ENCODE peak calls at places on chromosomes 2 and 18, in seven cellular contexts. A, H, R, Y, V, O and X are unnamed samples.

GRCh38 chr18:23761941-23762340 is 72.7 kb downstream of the LAMA3 start:
- DNase-seq in Y (no peak), H (no peak), O (no peak), R (no peak), A (no peak), V (no peak), X (no peak)

GRCh38 chr2:73255907-73256617 is 22.0 kb downstream of the CCT7 start:
- DNase-seq in A (no peak), O (no peak), R (no peak), Y (no peak), H (no peak), V (no peak), X (no peak)

GRCh38 chr2:27737676-27738348 is 33.7 kb upstream of the MRPL33 start:
- DNase-seq in A (no peak), Y (no peak), V (peak; percentile 83), H (no peak), R (peak; percentile 84), O (no peak), X (no peak)

GRCh38 chr2:11481426-11481788 is 15.4 kb upstream of the E2F6 start:
- DNase-seq in V (no peak), O (no peak), H (no peak), A (no peak), R (no peak), Y (no peak), X (no peak)

GRCh38 chr2:191910518-191910917 is 63.6 kb upstream of the CAVIN2 start:
- DNase-seq in A (no peak), V (peak; percentile 23), H (no peak), R (peak; percentile 92), Y (no peak), O (no peak), X (no peak)

GRCh38 chr18:59655661-59656060 is 41.6 kb downstream of the CCBE1 start:
- DNase-seq in H (no peak), Y (no peak), O (no peak), R (no peak), A (no peak), V (no peak), X (no peak)

GRCh38 chr2:116955646-116956045 is 858.8 kb upstream of the DDX18 start:
- DNase-seq in H (no peak), Y (no peak), O (no peak), A (no peak), V (no peak), R (no peak), X (no peak)

GRCh38 chr2:64748147-64748546 is 94.4 kb upstream of the SERTAD2 start:
- DNase-seq in A (no peak), R (no peak), Y (no peak), H (no peak), O (no peak), V (no peak), X (no peak)

GRCh38 chr2:12106440-12107080 is 360.1 kb downstream of the LPIN1 start:
- DNase-seq in A (no peak), Y (no peak), V (peak; percentile 98), R (peak; percentile 99), H (no peak), O (peak; percentile 95), X (no peak)

GRCh38 chr2:148914463-148914862 is 39.4 kb downstream of the KIF5C start:
- DNase-seq in Y (no peak), O (no peak), V (no peak), R (no peak), A (no peak), H (no peak), X (no peak)

GRCh38 chr2:72788756-72789155 is 37.1 kb downstream of the EXOC6B start:
- DNase-seq in O (no peak), V (peak; percentile 56), R (peak; percentile 69), Y (no peak), A (no peak), H (no peak), X (no peak)

GRCh38 chr2:165601866-165602636 is 132.6 kb downstream of the CSRNP3 start:
- DNase-seq in H (no peak), Y (no peak), R (peak; percentile 58), A (no peak), V (peak; percentile 90), O (peak; percentile 16), X (no peak)

GRCh38 chr2:71947809-71948208 is 199.9 kb downstream of the CYP26B1 start:
- DNase-seq in R (no peak), V (no peak), Y (no peak), H (no peak), O (no peak), A (no peak), X (no peak)

GRCh38 chr18:36372902-36373301 is 75.4 kb downstream of the FHOD3 start:
- DNase-seq in Y (no peak), V (peak; percentile 1), A (no peak), H (no peak), O (peak; percentile 92), R (peak; percentile 85), X (no peak)

GRCh38 chr2:53991948-53992347 is 21.2 kb upstream of the PSME4 start:
- DNase-seq in O (no peak), V (no peak), Y (no peak), A (no peak), H (no peak), R (no peak), X (no peak)

GRCh38 chr2:72719416-72719815 is 106.4 kb downstream of the EXOC6B start:
- DNase-seq in R (peak; percentile 49), H (peak; percentile 12), A (peak; percentile 92), V (peak; percentile 33), O (peak; percentile 91), Y (peak; percentile 66), X (no peak)

GRCh38 chr2:53593891-53594585 is 173.6 kb upstream of the CHAC2 start:
- DNase-seq in V (peak; percentile 24), H (no peak), A (no peak), O (peak; percentile 44), R (peak; percentile 55), Y (no peak), X (no peak)

GRCh38 chr18:50970006-50970405 is 2.2 kb downstream of the ELAC1 start:
- DNase-seq in V (no peak), H (no peak), O (no peak), Y (no peak), R (no peak), A (no peak), X (no peak)

GRCh38 chr18:60130289-60130688 is 230.5 kb downstream of the PMAIP1 start:
- DNase-seq in A (no peak), Y (no peak), V (no peak), R (no peak), H (no peak), O (no peak), X (no peak)

GRCh38 chr2:172276961-172277360 is 150.4 kb upstream of the ITGA6 start:
- DNase-seq in Y (no peak), V (no peak), R (no peak), A (no peak), H (no peak), O (no peak), X (no peak)

GRCh38 chr2:172273910-172274571 is 153.3 kb upstream of the ITGA6 start:
- DNase-seq in O (no peak), H (no peak), R (no peak), Y (no peak), A (no peak), V (no peak), X (no peak)

GRCh38 chr2:172278642-172279041 is 148.7 kb upstream of the ITGA6 start:
- DNase-seq in V (no peak), H (no peak), R (no peak), A (no peak), O (no peak), Y (no peak), X (no peak)

GRCh38 chr2:172279214-172279613 is 148.2 kb upstream of the ITGA6 start:
- DNase-seq in A (no peak), Y (no peak), R (no peak), H (no peak), O (no peak), V (no peak), X (no peak)

DNA sequence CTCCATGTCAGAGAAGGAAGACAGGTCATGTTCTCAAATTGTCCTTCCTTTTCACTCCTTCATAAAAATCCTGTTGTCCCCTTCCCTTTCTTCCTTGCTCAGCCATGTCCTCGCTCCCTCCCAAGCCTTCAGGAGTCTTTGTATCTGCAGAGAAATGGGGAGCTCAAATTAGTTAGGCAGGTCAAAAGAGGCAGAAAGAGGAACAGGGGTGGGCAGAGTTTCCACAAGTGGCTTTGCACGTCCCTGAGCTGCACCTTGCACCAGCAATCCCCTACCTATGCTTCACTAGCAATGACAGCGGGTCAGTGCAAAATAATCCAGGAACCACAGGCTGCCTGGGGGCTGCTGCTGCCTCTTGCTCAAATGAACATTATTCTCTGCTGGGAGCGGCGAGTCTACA is 152.1 kb upstream of the ITGA6 start:
- DNase-seq in V (no peak), O (no peak), H (no peak), Y (no peak), A (no peak), R (no peak), X (no peak)
- H2AK5ac ChIP-seq in V (no peak overlapping the region), O (no peak overlapping the region), H (no peak overlapping the region), Y (no peak overlapping the region), A (no peak overlapping the region), R (no peak overlapping the region), X (no peak overlapping the region)

DNA sequence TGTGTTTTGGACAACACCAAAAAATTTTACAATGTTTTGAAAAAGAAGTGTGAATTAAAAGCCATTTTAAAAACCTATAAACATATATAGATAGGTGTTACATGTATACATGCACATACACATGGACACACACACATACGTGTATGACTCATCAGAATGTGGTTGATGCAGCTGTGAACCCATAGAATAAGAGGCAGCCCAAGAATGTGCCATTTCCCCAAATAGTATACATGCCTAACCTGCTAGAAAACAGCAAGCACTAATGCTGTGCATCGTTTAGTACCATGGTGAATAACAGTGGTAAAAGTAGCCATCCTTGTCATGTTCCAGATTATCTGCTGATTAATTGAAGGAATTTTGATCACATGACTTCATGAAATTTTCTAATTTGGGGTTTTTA is 149.0 kb downstream of the DSEL start:
- DNase-seq in O (peak; percentile 73), V (peak; percentile 18), R (peak; percentile 38), Y (no peak), H (no peak), A (no peak), X (no peak)
- H2AK5ac ChIP-seq in O (no peak overlapping the region), V (no peak overlapping the region), R (no peak overlapping the region), Y (no peak overlapping the region), H (no peak overlapping the region), A (no peak overlapping the region), X (no peak overlapping the region)

GRCh38 chr2:151280276-151280675 is 9.2 kb downstream of the NMI start:
- DNase-seq in O (no peak), V (peak; percentile 3), R (peak; percentile 82), Y (no peak), A (no peak), H (no peak), X (no peak)

GRCh38 chr2:151282401-151282800 is 7.1 kb downstream of the NMI start:
- DNase-seq in R (no peak), H (no peak), V (no peak), Y (no peak), A (no peak), O (no peak), X (no peak)

GRCh38 chr2:151277011-151277410 is 12.5 kb downstream of the NMI start:
- DNase-seq in H (no peak), R (no peak), A (no peak), Y (no peak), V (no peak), O (no peak), X (no peak)

GRCh38 chr2:151275291-151275690 is 13.6 kb upstream of the RBM43 start:
- DNase-seq in V (no peak), R (no peak), Y (no peak), H (no peak), O (no peak), A (no peak), X (no peak)

GRCh38 chr2:151278487-151278886 is 11.0 kb downstream of the NMI start:
- DNase-seq in A (no peak), O (no peak), Y (no peak), V (no peak), H (no peak), R (no peak), X (no peak)
- H2AK5ac ChIP-seq in A (no peak overlapping the region), O (no peak overlapping the region), Y (no peak overlapping the region), V (no peak overlapping the region), H (no peak overlapping the region), R (no peak overlapping the region), X (no peak overlapping the region)

GRCh38 chr2:100992262-100992661 is 9.8 kb upstream of the RPL31 start:
- DNase-seq in H (no peak), R (no peak), Y (no peak), O (no peak), A (no peak), V (no peak), X (no peak)
- H2AK5ac ChIP-seq in H (no peak overlapping the region), R (no peak overlapping the region), Y (no peak overlapping the region), O (no peak overlapping the region), A (no peak overlapping the region), V (no peak overlapping the region), X (no peak overlapping the region)